ENCODE peak calls at places on chromosomes 3 and 15, in nine cellular contexts. T is cardiac fibroblast; M is B cell; W is HTR-8/SVneo; A is stimulated activated CD8-positive, alpha-beta memory T cell treated with anti-CD3 and anti-CD28 coated beads, Interleukin-7, amount 100 ng/mL, for 4 hours; H is ELF-1; S is Ammon's horn; X is PC-9; D is brain microvascular endothelial cell. N is an unnamed sample.

GRCh38 chr3:195385526-195385925 is 57.3 kb downstream of the ACAP2 start:
- DNase-seq in T (peak; percentile 57), A (no peak), S (no peak), M (no peak), X (peak; percentile 77), D (peak; percentile 11), W (peak; percentile 55), H (peak; percentile 30), N (peak; percentile 84)

GRCh38 chr3:29775352-29775751 is 494.5 kb downstream of the RBMS3 start:
- DNase-seq in H (no peak), W (no peak), T (peak; percentile 72), X (no peak), M (no peak), D (peak; percentile 34), A (no peak), S (no peak), N (no peak)

GRCh38 chr3:27253391-27253790 is 115.8 kb downstream of the NEK10 start:
- DNase-seq in S (no peak), M (no peak), X (no peak), H (no peak), A (no peak), W (no peak), T (no peak), D (no peak), N (no peak)

GRCh38 chr3:150439657-150440056 is 31.6 kb downstream of the TSC22D2 start:
- DNase-seq in T (no peak), W (no peak), S (no peak), X (peak; percentile 37), M (no peak), D (no peak), H (no peak), A (no peak), N (no peak)

GRCh38 chr3:195698325-195699147 is 22.2 kb upstream of the MUC20 start:
- DNase-seq in M (no peak), T (no peak), S (no peak), A (no peak), H (peak; percentile 89), W (no peak), X (peak; percentile 96), D (no peak), N (no peak)

GRCh38 chr15:81852826-81853225 is 193.0 kb downstream of the MEX3B start:
- DNase-seq in H (no peak), W (no peak), S (no peak), T (no peak), X (no peak), M (no peak), D (no peak), A (no peak), N (no peak)

GRCh38 chr15:45121706-45122417 is 7.7 kb downstream of the DUOXA2 start:
- DNase-seq in X (peak; percentile 64), H (peak; percentile 11), W (peak; percentile 50), A (no peak), S (no peak), D (peak; percentile 83), T (peak; percentile 70), M (no peak), N (no peak)

GRCh38 chr3:152466784-152467183 is 198.1 kb downstream of the MBNL1 start:
- DNase-seq in S (no peak), X (peak; percentile 42), T (peak; percentile 78), M (no peak), A (no peak), W (peak; percentile 28), D (peak; percentile 34), H (no peak), N (peak; percentile 42)

GRCh38 chr3:23663661-23664186 is 142.0 kb upstream of the UBE2E1 start:
- DNase-seq in A (no peak), X (no peak), S (no peak), W (no peak), T (peak; percentile 70), D (no peak), M (no peak), H (no peak), N (no peak)

GRCh38 chr3:133230191-133230590 is 169.7 kb upstream of the BFSP2 start:
- DNase-seq in D (no peak), A (no peak), H (no peak), S (no peak), X (no peak), M (no peak), T (peak; percentile 41), W (no peak), N (no peak)

GRCh38 chr3:51362476-51362875 is 22.6 kb upstream of the MANF start:
- DNase-seq in D (no peak), X (no peak), H (no peak), S (no peak), M (no peak), T (no peak), W (no peak), A (no peak), N (no peak)

GRCh38 chr3:60708191-60708975 is 542.9 kb downstream of the FHIT start:
- DNase-seq in D (peak; percentile 82), X (no peak), H (no peak), M (no peak), A (no peak), W (no peak), T (peak; percentile 41), S (no peak), N (no peak)

GRCh38 chr15:78906310-78906608 is 33.6 kb downstream of the MORF4L1 start:
- DNase-seq in S (no peak), A (no peak), H (no peak), M (no peak), T (peak; percentile 72), X (peak; percentile 94), D (peak; percentile 77), W (no peak), N (no peak)

GRCh38 chr15:75921732-75922703 is 18.3 kb downstream of the FBXO22 start:
- DNase-seq in S (no peak), W (no peak), T (peak; percentile 85), M (no peak), A (no peak), D (peak; percentile 80), X (no peak), H (peak; percentile 22), N (peak; percentile 78)

GRCh38 chr3:181316481-181316880 is 326.9 kb upstream of the DNAJC19 start:
- DNase-seq in X (no peak), A (no peak), T (peak; percentile 0), S (no peak), D (peak; percentile 41), W (no peak), H (no peak), M (no peak), N (peak; percentile 55)

GRCh38 chr15:98554272-98555172 is 93.8 kb upstream of the IGF1R start:
- DNase-seq in T (no peak), A (no peak), M (no peak), H (peak; percentile 68), X (no peak), W (no peak), D (no peak), S (no peak), N (no peak)

GRCh38 chr3:4395448-4395847 is 71.6 kb downstream of the SUMF1 start:
- DNase-seq in X (no peak), T (no peak), W (no peak), A (no peak), H (no peak), M (no peak), D (peak; percentile 12), S (no peak), N (no peak)

GRCh38 chr3:13063225-13063624 is 10.0 kb downstream of the IQSEC1 start:
- DNase-seq in X (peak; percentile 77), H (no peak), W (peak; percentile 34), T (no peak), M (no peak), A (no peak), D (no peak), S (no peak), N (no peak)

GRCh38 chr15:98394546-98394945 is 253.8 kb upstream of the IGF1R start:
- DNase-seq in X (no peak), W (no peak), H (peak; percentile 2), T (no peak), S (no peak), M (no peak), D (no peak), A (no peak), N (peak; percentile 32)

GRCh38 chr15:100905855-100906254 is 13.3 kb upstream of the LRRK1 start:
- DNase-seq in H (no peak), X (no peak), A (no peak), D (no peak), W (no peak), T (no peak), M (no peak), S (no peak), N (peak; percentile 35)

GRCh38 chr3:38029400-38030125 is at the start of gene PLCD1:
- DNase-seq in D (no peak), H (peak; percentile 81), A (no peak), S (peak; percentile 71), T (peak; percentile 86), X (no peak), M (peak; percentile 81), W (peak; percentile 22), N (peak; percentile 90)

GRCh38 chr3:53065841-53066480 is 20.1 kb upstream of the SFMBT1 start:
- DNase-seq in A (no peak), X (no peak), T (no peak), D (no peak), H (no peak), S (no peak), M (no peak), W (no peak), N (no peak)

GRCh38 chr15:81856627-81857026 is 189.2 kb downstream of the MEX3B start:
- DNase-seq in X (no peak), S (no peak), A (no peak), T (no peak), W (no peak), D (no peak), H (no peak), M (no peak), N (no peak)

GRCh38 chr15:50850003-50850402 is 58.5 kb upstream of the AP4E1 start:
- DNase-seq in W (no peak), S (no peak), M (no peak), D (no peak), X (no peak), T (no peak), H (no peak), A (no peak), N (no peak)

GRCh38 chr3:168801792-168802191 is 706.1 kb upstream of the GOLIM4 start:
- DNase-seq in D (peak; percentile 24), A (no peak), T (peak; percentile 43), M (no peak), X (peak; percentile 48), W (peak; percentile 35), S (no peak), H (no peak), N (no peak)

GRCh38 chr3:192570757-192571156 is 156.6 kb downstream of the FGF12 start:
- DNase-seq in M (no peak), S (peak; percentile 28), A (no peak), D (no peak), T (peak; percentile 13), H (no peak), W (no peak), X (no peak), N (no peak)

GRCh38 chr3:30203301-30203700 is 403.1 kb upstream of the TGFBR2 start:
- DNase-seq in A (no peak), T (no peak), M (no peak), S (no peak), X (no peak), D (peak; percentile 75), H (no peak), W (no peak), N (no peak)

GRCh38 chr15:90483012-90483307 is 46.8 kb upstream of the CRTC3 start:
- DNase-seq in S (no peak), H (no peak), M (no peak), W (no peak), T (no peak), X (no peak), A (no peak), D (no peak), N (no peak)

GRCh38 chr15:34795267-34796081 is at the start of gene ACTC1:
- DNase-seq in W (peak; percentile 32), A (no peak), X (no peak), T (peak; percentile 40), D (peak; percentile 39), M (no peak), H (peak; percentile 79), S (no peak), N (peak; percentile 83)

GRCh38 chr3:124325248-124325647 is 333.3 kb upstream of the ROPN1 start:
- DNase-seq in D (no peak), M (no peak), T (no peak), H (no peak), S (no peak), W (no peak), A (no peak), X (no peak), N (no peak)

GRCh38 chr3:12187448-12188327 is 29.0 kb upstream of the TIMP4 start:
- DNase-seq in S (peak; percentile 65), D (peak; percentile 48), H (no peak), M (peak; percentile 46), W (no peak), A (peak; percentile 24), X (peak; percentile 71), T (peak; percentile 78), N (no peak)

N was measured in GM23338.